ENCODE peak calls at places on chromosomes 11 and 22, in six cellular contexts. E is mesendoderm; K is pulmonary artery endothelial cell; L is activated effector memory CD4-positive, alpha-beta T cell treated with anti-CD3 and anti-CD28 coated beads, Interleukin-2, amount 50 U/mL, for 16 hours; F is activated gamma-delta T cell; H is GM04503. Q is an unnamed sample.
A peak's percentile ranks its signal among the peaks of the same experiment; 100 is the strongest.

GRCh38 chr11:17405232-17406005 is 17.0 kb upstream of the KCNJ11 start:
- DNase-seq in E (peak; percentile 58), K (no peak), L (no peak), F (no peak), H (peak; percentile 47), Q (peak; percentile 88)

GRCh38 chr11:130449996-130450419 is 1.6 kb downstream of the ADAMTS15 start:
- DNase-seq in E (peak; percentile 95), K (no peak), L (no peak), F (no peak), H (no peak), Q (peak; percentile 86)

GRCh38 chr11:75577198-75577597 is 15.1 kb downstream of the SERPINH1 start:
- DNase-seq in E (peak; percentile 65), K (no peak), L (peak; percentile 83), F (no peak), H (no peak), Q (peak; percentile 75)

GRCh38 chr11:33899383-33900037 is 7.6 kb upstream of the LMO2 start:
- DNase-seq in E (peak; percentile 61), K (peak; percentile 89), L (no peak), F (no peak), H (peak; percentile 60), Q (no peak)

GRCh38 chr11:123239371-123240150 is 44.5 kb upstream of the CLMP start:
- DNase-seq in E (peak; percentile 69), K (no peak), L (no peak), F (no peak), H (no peak), Q (no peak)

GRCh38 chr11:279966-280761 is 2.0 kb downstream of the NLRP6 start:
- DNase-seq in E (no peak), K (no peak), L (peak; percentile 82), F (no peak), H (no peak), Q (peak; percentile 67)

GRCh38 chr11:563812-564578 is 3.2 kb downstream of the RASSF7 start:
- DNase-seq in E (no peak), K (no peak), L (no peak), F (no peak), H (no peak), Q (no peak)

GRCh38 chr11:114977596-114977995 is 299.3 kb downstream of the NXPE2 start:
- DNase-seq in E (no peak), K (no peak), L (no peak), F (no peak), H (no peak), Q (no peak)

GRCh38 chr11:114040706-114041211 is 18.8 kb upstream of the ZBTB16 start:
- DNase-seq in E (no peak), K (no peak), L (peak; percentile 27), F (no peak), H (no peak), Q (no peak)

GRCh38 chr11:111586305-111586915 is 15.8 kb upstream of the SIK2 start:
- DNase-seq in E (peak; percentile 59), K (no peak), L (peak; percentile 69), F (no peak), H (no peak), Q (no peak)

GRCh38 chr22:46661221-46661851 is 41.1 kb downstream of the GRAMD4 start:
- DNase-seq in E (no peak), K (no peak), L (peak; percentile 84), F (no peak), H (no peak), Q (no peak)

GRCh38 chr11:42422094-42422493 is 889.7 kb upstream of the API5 start:
- DNase-seq in E (no peak), K (no peak), L (no peak), F (no peak), H (peak; percentile 16), Q (no peak)

GRCh38 chr22:19837915-19838314 is 16.8 kb downstream of the GNB1L start:
- DNase-seq in E (no peak), K (no peak), L (no peak), F (no peak), H (no peak), Q (no peak)

GRCh38 chr11:36425593-36426206 is 84.4 kb downstream of the TRAF6 start:
- DNase-seq in E (no peak), K (no peak), L (no peak), F (no peak), H (no peak), Q (no peak)

GRCh38 chr22:28464179-28464578 is 215.5 kb downstream of the TTC28 start:
- DNase-seq in E (no peak), K (no peak), L (no peak), F (no peak), H (no peak), Q (no peak)

GRCh38 chr11:62077136-62077535 is 46.7 kb upstream of the INCENP start:
- DNase-seq in E (no peak), K (no peak), L (no peak), F (no peak), H (no peak), Q (no peak)

GRCh38 chr11:19432370-19433163 is 191.8 kb upstream of the E2F8 start:
- DNase-seq in E (peak; percentile 35), K (no peak), L (no peak), F (no peak), H (peak; percentile 87), Q (no peak)

GRCh38 chr22:24161485-24161884 is 19.8 kb upstream of the SUSD2 start:
- DNase-seq in E (no peak), K (no peak), L (no peak), F (no peak), H (no peak), Q (no peak)

GRCh38 chr22:36224245-36224644 is 15.1 kb downstream of the APOL2 start:
- DNase-seq in E (no peak), K (no peak), L (no peak), F (no peak), H (no peak), Q (no peak)

GRCh38 chr11:133661867-133662266 is 129.6 kb upstream of the OPCML start:
- DNase-seq in E (no peak), K (no peak), L (no peak), F (no peak), H (no peak), Q (no peak)

GRCh38 chr11:90364527-90364926 is 141.7 kb upstream of the CHORDC1 start:
- DNase-seq in E (no peak), K (no peak), L (no peak), F (no peak), H (no peak), Q (no peak)

GRCh38 chr22:48044484-48045060 is 1282.1 kb downstream of the TBC1D22A start:
- DNase-seq in E (no peak), K (no peak), L (no peak), F (no peak), H (no peak), Q (no peak)

GRCh38 chr11:44314733-44315132 is 4.8 kb upstream of the ALX4 start:
- DNase-seq in E (no peak), K (no peak), L (no peak), F (no peak), H (no peak), Q (no peak)

GRCh38 chr11:115919341-115920086 is 415.3 kb upstream of the CADM1 start:
- DNase-seq in E (peak; percentile 55), K (no peak), L (no peak), F (no peak), H (no peak), Q (no peak)

GRCh38 chr22:27900153-27900552 is 18.9 kb downstream of the PITPNB start:
- DNase-seq in E (no peak), K (no peak), L (no peak), F (no peak), H (no peak), Q (no peak)

GRCh38 chr11:42239102-42239501 is 779.6 kb upstream of the LRRC4C start:
- DNase-seq in E (no peak), K (no peak), L (no peak), F (no peak), H (peak; percentile 68), Q (no peak)

GRCh38 chr11:1228183-1228821 is 5.4 kb downstream of the MUC5B start:
- DNase-seq in E (no peak), K (no peak), L (peak; percentile 58), F (no peak), H (no peak), Q (peak; percentile 62)

GRCh38 chr11:92826136-92826535 is 143.3 kb upstream of the MTNR1B start:
- DNase-seq in E (no peak), K (no peak), L (no peak), F (no peak), H (no peak), Q (no peak)

GRCh38 chr11:95780544-95780943 is 9.0 kb downstream of the FAM76B start:
- DNase-seq in E (no peak), K (no peak), L (no peak), F (no peak), H (no peak), Q (no peak)

GRCh38 chr22:24066872-24067271 is 55.8 kb downstream of the CABIN1 start:
- DNase-seq in E (no peak), K (no peak), L (no peak), F (no peak), H (no peak), Q (peak; percentile 52)

GRCh38 chr11:110434952-110435779 is 5.4 kb downstream of the FDX1 start:
- DNase-seq in E (peak; percentile 46), K (no peak), L (peak; percentile 72), F (no peak), H (no peak), Q (no peak)

GRCh38 chr11:109583996-109584395 is 162.0 kb downstream of the C11orf87 start:
- DNase-seq in E (no peak), K (no peak), L (no peak), F (no peak), H (no peak), Q (no peak)

GRCh38 chr11:57460756-57461749 is 725 bp downstream of the RTN4RL2 start:
- DNase-seq in E (peak; percentile 75), K (no peak), L (no peak), F (no peak), H (no peak), Q (no peak)

GRCh38 chr22:26589367-26589844 is 526 bp downstream of the TPST2 start:
- DNase-seq in E (peak; percentile 68), K (no peak), L (peak; percentile 74), F (peak; percentile 32), H (no peak), Q (peak; percentile 72)

GRCh38 chr11:16785520-16786128 is 47.2 kb downstream of the C11orf58 start:
- DNase-seq in E (peak; percentile 80), K (peak; percentile 41), L (peak; percentile 82), F (no peak), H (no peak), Q (peak; percentile 66)

GRCh38 chr11:62666259-62666926 is 1.3 kb downstream of the CSKMT start:
- DNase-seq in E (no peak), K (no peak), L (no peak), F (no peak), H (no peak), Q (no peak)

GRCh38 chr22:41332217-41332616 is 30.9 kb downstream of the ZC3H7B start:
- DNase-seq in E (no peak), K (no peak), L (no peak), F (no peak), H (no peak), Q (no peak)

GRCh38 chr11:128713595-128713994 is 19.7 kb downstream of the FLI1 start:
- DNase-seq in E (no peak), K (no peak), L (no peak), F (no peak), H (no peak), Q (no peak)

GRCh38 chr11:56333156-56333555 is 12.7 kb upstream of the OR8K1 start:
- DNase-seq in E (no peak), K (no peak), L (no peak), F (no peak), H (no peak), Q (no peak)

GRCh38 chr11:75311858-75312288 is 39.6 kb downstream of the ARRB1 start:
- DNase-seq in E (peak; percentile 31), K (peak; percentile 20), L (no peak), F (no peak), H (no peak), Q (peak; percentile 73)